ENCODE peak calls at places on chromosomes 6 and 20, in nine cellular contexts. Y is type B pancreatic cell, A is cardiac fibroblast, E is Peyer's patch, F is H9, R is heart left ventricle, Q is AG04450, J is nephron progenitor cell, C is fibroblast of the aortic adventitia. W is an unnamed sample.

GRCh38 chr6:123604067-123604466 is 32.7 kb downstream of the TRDN start:
- DNase-seq in Y (no peak), A (no peak), E (no peak), F (no peak), R (no peak), Q (no peak), J (no peak), C (no peak), W (no peak)

GRCh38 chr6:161168281-161168891 is 105.5 kb downstream of the AGPAT4 start:
- DNase-seq in Y (no peak), A (peak), E (no peak), F (peak), R (no peak), Q (peak), J (no peak), C (peak), W (no peak)

GRCh38 chr20:53142651-53143177 is 170.6 kb downstream of the TSHZ2 start:
- DNase-seq in Y (no peak), A (no peak), E (no peak), F (no peak), R (peak), Q (no peak), J (no peak), C (no peak), W (no peak)

GRCh38 chr6:44805239-44805849 is 417.8 kb downstream of the CDC5L start:
- DNase-seq in Y (no peak), A (peak), E (no peak), F (no peak), R (no peak), Q (peak), J (no peak), C (peak), W (no peak)

GRCh38 chr20:44450279-44450937 is 25.3 kb upstream of the TTPAL start:
- DNase-seq in Y (no peak), A (no peak), E (no peak), F (no peak), R (no peak), Q (no peak), J (no peak), C (no peak), W (no peak)

GRCh38 chr20:3758566-3758965 is 9.0 kb downstream of the ADISSP start:
- DNase-seq in Y (no peak), A (no peak), E (no peak), F (no peak), R (peak), Q (no peak), J (no peak), C (no peak), W (no peak)

GRCh38 chr6:127737009-127737486 is 160.1 kb downstream of the C6orf58 start:
- DNase-seq in Y (no peak), A (peak), E (peak), F (no peak), R (no peak), Q (peak), J (peak), C (peak), W (no peak)

GRCh38 chr20:12394786-12395185 is 477.1 kb downstream of the BTBD3 start:
- DNase-seq in Y (no peak), A (peak), E (no peak), F (peak), R (no peak), Q (no peak), J (no peak), C (peak), W (no peak)

GRCh38 chr20:39047417-39047985 is 85.4 kb downstream of the DHX35 start:
- DNase-seq in Y (no peak), A (no peak), E (no peak), F (no peak), R (no peak), Q (no peak), J (no peak), C (no peak), W (no peak)

GRCh38 chr6:26571592-26572296 is 25.0 kb upstream of the ABT1 start:
- DNase-seq in Y (no peak), A (peak), E (peak), F (peak), R (peak), Q (peak), J (peak), C (peak), W (no peak)

GRCh38 chr6:101779051-101779844 is 385.7 kb downstream of the GRIK2 start:
- DNase-seq in Y (no peak), A (peak), E (no peak), F (no peak), R (no peak), Q (no peak), J (no peak), C (peak), W (no peak)

GRCh38 chr6:21856096-21856825 is 262.7 kb downstream of the SOX4 start:
- DNase-seq in Y (no peak), A (peak), E (no peak), F (no peak), R (no peak), Q (peak), J (no peak), C (peak), W (no peak)

GRCh38 chr6:99019341-99019740 is 71.6 kb upstream of the FBXL4 start:
- DNase-seq in Y (no peak), A (no peak), E (no peak), F (no peak), R (no peak), Q (no peak), J (no peak), C (peak), W (no peak)

GRCh38 chr6:38720295-38720694 is 5.2 kb downstream of the DNAH8 start:
- DNase-seq in Y (no peak), A (peak), E (no peak), F (peak), R (no peak), Q (no peak), J (no peak), C (no peak), W (no peak)

GRCh38 chr6:3584611-3585010 is 127.8 kb upstream of the SLC22A23 start:
- DNase-seq in Y (no peak), A (peak), E (no peak), F (no peak), R (no peak), Q (no peak), J (no peak), C (peak), W (no peak)

GRCh38 chr6:57313009-57313408 is 4.4 kb upstream of the PRIM2 start:
- DNase-seq in Y (no peak), A (no peak), E (no peak), F (no peak), R (no peak), Q (no peak), J (no peak), C (peak), W (no peak)

GRCh38 chr6:160080097-160080496 is 41.5 kb upstream of the SLC22A1 start:
- DNase-seq in Y (no peak), A (no peak), E (no peak), F (no peak), R (no peak), Q (no peak), J (no peak), C (no peak), W (no peak)

GRCh38 chr6:161091972-161092701 is 100.6 kb downstream of the MAP3K4 start:
- DNase-seq in Y (no peak), A (no peak), E (no peak), F (no peak), R (no peak), Q (no peak), J (no peak), C (peak), W (no peak)

GRCh38 chr6:68025764-68026163 is 609.3 kb upstream of the ADGRB3 start:
- DNase-seq in Y (no peak), A (no peak), E (no peak), F (no peak), R (no peak), Q (no peak), J (no peak), C (no peak), W (no peak)

GRCh38 chr6:92810913-92811312 is 608.4 kb downstream of the EPHA7 start:
- DNase-seq in Y (no peak), A (peak), E (no peak), F (peak), R (no peak), Q (peak), J (peak), C (peak), W (peak)

GRCh38 chr6:31321820-31322219 is 35.2 kb downstream of the HLA-B start:
- DNase-seq in Y (no peak), A (no peak), E (no peak), F (peak), R (no peak), Q (no peak), J (no peak), C (no peak), W (no peak)

GRCh38 chr6:7260291-7261029 is 52.5 kb downstream of the SSR1 start:
- DNase-seq in Y (no peak), A (no peak), E (peak), F (no peak), R (no peak), Q (no peak), J (no peak), C (no peak), W (no peak)

GRCh38 chr6:111027219-111027618 is 45.4 kb downstream of the RPF2 start:
- DNase-seq in Y (no peak), A (no peak), E (no peak), F (no peak), R (no peak), Q (no peak), J (no peak), C (no peak), W (no peak)

GRCh38 chr20:50118203-50118602 is 5.3 kb upstream of the UBE2V1 start:
- DNase-seq in Y (no peak), A (no peak), E (no peak), F (no peak), R (no peak), Q (no peak), J (no peak), C (no peak), W (no peak)

GRCh38 chr20:20373046-20373706 is 5.3 kb downstream of the INSM1 start:
- DNase-seq in Y (no peak), A (peak), E (no peak), F (no peak), R (no peak), Q (no peak), J (no peak), C (peak), W (no peak)

GRCh38 chr6:25320459-25320858 is 41.3 kb downstream of the CARMIL1 start:
- DNase-seq in Y (no peak), A (no peak), E (no peak), F (no peak), R (no peak), Q (no peak), J (no peak), C (peak), W (no peak)

GRCh38 chr6:96235927-96236326 is 220.2 kb downstream of the FUT9 start:
- DNase-seq in Y (no peak), A (no peak), E (no peak), F (no peak), R (no peak), Q (no peak), J (no peak), C (no peak), W (no peak)

GRCh38 chr6:62746968-62747367 is 460.9 kb upstream of the KHDRBS2 start:
- DNase-seq in Y (no peak), A (no peak), E (no peak), F (no peak), R (no peak), Q (no peak), J (no peak), C (no peak), W (no peak)

GRCh38 chr6:87808005-87808757 is 106.1 kb upstream of the AKIRIN2 start:
- DNase-seq in Y (no peak), A (peak), E (no peak), F (no peak), R (no peak), Q (no peak), J (no peak), C (peak), W (no peak)

GRCh38 chr6:116033687-116034303 is 26.9 kb downstream of the FRK start:
- DNase-seq in Y (no peak), A (no peak), E (no peak), F (no peak), R (no peak), Q (no peak), J (no peak), C (no peak), W (no peak)

GRCh38 chr6:146290589-146290901 is 253.1 kb upstream of the RAB32 start:
- DNase-seq in Y (no peak), A (no peak), E (no peak), F (no peak), R (no peak), Q (no peak), J (no peak), C (no peak), W (no peak)

GRCh38 chr6:146292506-146292905 is 251.1 kb upstream of the RAB32 start:
- DNase-seq in Y (no peak), A (peak), E (no peak), F (no peak), R (no peak), Q (no peak), J (no peak), C (peak), W (no peak)

GRCh38 chr6:146297815-146298214 is 245.8 kb upstream of the RAB32 start:
- DNase-seq in Y (no peak), A (no peak), E (no peak), F (no peak), R (no peak), Q (no peak), J (no peak), C (no peak), W (no peak)

GRCh38 chr6:146300540-146300939 is 243.1 kb upstream of the RAB32 start:
- DNase-seq in Y (no peak), A (no peak), E (no peak), F (no peak), R (no peak), Q (no peak), J (no peak), C (no peak), W (no peak)

GRCh38 chr6:146295695-146296094 is 247.9 kb upstream of the RAB32 start:
- DNase-seq in Y (no peak), A (no peak), E (no peak), F (no peak), R (no peak), Q (no peak), J (no peak), C (no peak), W (no peak)
- TF ChIP-seq CTCF in Y (no peak), A (no peak), E (no peak), F (peak), R (no peak), Q (no peak), J (no peak), C (no peak), W (no peak)

GRCh38 chr6:34584694-34585093 is 28.6 kb upstream of the SPDEF start:
- DNase-seq in Y (no peak), A (no peak), E (peak), F (no peak), R (no peak), Q (no peak), J (no peak), C (no peak), W (no peak)

GRCh38 chr6:34585108-34585507 is 29.0 kb upstream of the SPDEF start:
- DNase-seq in Y (no peak), A (no peak), E (peak), F (no peak), R (no peak), Q (no peak), J (no peak), C (no peak), W (no peak)

GRCh38 chr6:34581561-34581920 is 25.4 kb upstream of the SPDEF start:
- DNase-seq in Y (no peak), A (no peak), E (no peak), F (no peak), R (no peak), Q (no peak), J (no peak), C (no peak), W (no peak)

GRCh38 chr6:34583861-34584604 is 27.9 kb upstream of the SPDEF start:
- DNase-seq in Y (no peak), A (no peak), E (peak), F (no peak), R (no peak), Q (no peak), J (no peak), C (no peak), W (no peak)

GRCh38 chr6:34583461-34583860 is 27.3 kb upstream of the SPDEF start:
- DNase-seq in Y (no peak), A (no peak), E (no peak), F (no peak), R (no peak), Q (no peak), J (no peak), C (no peak), W (no peak)
- TF ChIP-seq CTCF in Y (no peak), A (peak), E (peak), F (no peak), R (no peak), Q (peak), J (no peak), C (peak), W (no peak)

DNA sequence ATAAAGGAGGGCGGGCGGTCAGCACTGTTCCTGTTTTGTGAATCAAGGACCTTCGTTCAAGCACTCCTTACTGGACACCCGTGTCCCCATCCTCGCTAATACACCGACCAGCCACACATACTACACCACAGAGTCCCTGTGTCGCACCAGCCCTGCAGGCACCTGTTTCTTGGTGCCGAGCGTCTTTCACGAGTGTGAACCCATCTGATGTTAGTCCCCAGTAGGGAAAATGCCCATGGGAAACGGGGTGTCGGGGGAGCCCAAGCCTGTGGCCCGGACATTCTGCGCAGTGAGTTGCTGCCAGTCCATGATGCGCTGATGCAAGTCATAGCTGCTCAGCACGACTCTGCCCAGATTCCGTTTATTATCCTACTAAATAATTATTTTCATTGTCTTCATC is 74.7 kb downstream of the TTLL2 start:
- DNase-seq in Y (peak), A (no peak), E (no peak), F (no peak), R (no peak), Q (no peak), J (no peak), C (no peak), W (no peak)
- TF ChIP-seq CTCF in Y (no peak), A (no peak), E (no peak), F (no peak), R (no peak), Q (no peak), J (no peak), C (no peak), W (no peak)

GRCh38 chr20:47464380-47465101 is 37.1 kb upstream of the NCOA3 start:
- DNase-seq in Y (no peak), A (peak), E (peak), F (no peak), R (peak), Q (peak), J (no peak), C (peak), W (no peak)
- TF ChIP-seq CTCF in Y (peak), A (peak), E (peak), F (peak), R (peak), Q (peak), J (no peak), C (peak), W (peak)

GRCh38 chr20:48329676-48330644 is 497.8 kb downstream of the PREX1 start:
- DNase-seq in Y (no peak), A (peak), E (no peak), F (peak), R (no peak), Q (no peak), J (peak), C (peak), W (no peak)
- TF ChIP-seq CTCF in Y (peak), A (peak), E (no peak), F (peak), R (no peak), Q (peak), J (peak), C (no peak), W (no peak)

GRCh38 chr20:45971675-45972499 is at the start of gene ZNF335:
- DNase-seq in Y (peak), A (peak), E (peak), F (peak), R (peak), Q (peak), J (peak), C (peak), W (peak)
- TF ChIP-seq CTCF in Y (peak), A (peak), E (peak), F (no peak), R (peak), Q (peak), J (no peak), C (peak), W (peak)

DNA sequence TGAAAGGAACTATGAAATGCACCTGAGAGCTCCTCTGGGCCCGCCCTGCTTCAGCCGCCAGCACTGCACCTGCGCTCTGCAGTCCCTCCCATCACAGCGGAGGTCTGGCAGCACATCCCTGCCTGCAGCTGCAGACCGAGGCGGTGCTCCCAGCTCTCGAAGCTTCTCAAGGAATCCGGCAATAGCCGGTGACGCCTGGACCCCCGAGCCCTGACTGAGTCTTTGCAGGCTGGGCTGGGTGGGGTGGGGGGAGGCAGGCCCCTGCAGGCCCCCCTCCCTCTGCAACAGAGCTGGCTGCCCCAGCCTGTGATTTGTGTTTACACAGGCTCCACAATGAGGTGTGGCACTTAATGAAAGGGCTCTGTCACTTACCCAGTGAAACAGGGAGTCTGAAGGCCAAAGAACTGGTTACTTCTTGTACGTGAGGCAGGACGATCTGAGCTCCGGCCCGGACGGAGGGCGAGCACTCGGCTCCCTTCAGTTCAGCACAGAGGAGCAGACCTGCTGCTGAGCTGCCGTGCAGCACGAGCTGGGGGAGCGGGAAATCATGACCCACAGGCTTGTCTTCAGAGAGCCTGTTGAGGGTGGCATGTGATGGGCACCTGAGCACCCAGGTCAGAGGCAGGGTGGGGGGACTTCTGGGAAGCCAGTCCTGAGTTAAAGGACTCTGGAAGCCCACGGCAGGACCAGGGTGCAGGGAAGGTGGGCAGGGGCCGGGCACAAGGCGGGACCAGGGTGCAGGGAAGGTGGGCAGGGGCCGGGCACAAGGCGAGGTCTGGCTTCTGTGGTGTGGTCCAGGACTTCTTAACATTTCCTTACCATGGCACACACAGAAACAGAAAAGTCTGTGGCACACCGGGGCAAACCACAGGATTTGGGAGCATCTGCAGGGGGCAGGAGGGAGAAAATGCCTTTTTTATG is 192.3 kb upstream of the THBS2 start:
- DNase-seq in Y (no peak), A (no peak), E (no peak), F (no peak), R (no peak), Q (no peak), J (no peak), C (no peak), W (no peak)
- TF ChIP-seq CTCF in Y (no peak), A (no peak), E (no peak), F (no peak), R (no peak), Q (no peak), J (no peak), C (no peak), W (no peak)

GRCh38 chr6:13359287-13359686 is 30.9 kb upstream of the TBC1D7 start:
- DNase-seq in Y (no peak), A (no peak), E (no peak), F (no peak), R (no peak), Q (no peak), J (no peak), C (no peak), W (no peak)

GRCh38 chr6:13360671-13361540 is 32.6 kb upstream of the TBC1D7 start:
- DNase-seq in Y (no peak), A (peak), E (no peak), F (no peak), R (peak), Q (no peak), J (no peak), C (peak), W (no peak)

GRCh38 chr6:13357551-13358075 is 29.3 kb upstream of the TBC1D7 start:
- DNase-seq in Y (no peak), A (peak), E (no peak), F (peak), R (peak), Q (peak), J (no peak), C (peak), W (no peak)

GRCh38 chr6:13355969-13356368 is 27.6 kb upstream of the TBC1D7 start:
- DNase-seq in Y (no peak), A (no peak), E (no peak), F (no peak), R (no peak), Q (no peak), J (no peak), C (no peak), W (no peak)

DNA sequence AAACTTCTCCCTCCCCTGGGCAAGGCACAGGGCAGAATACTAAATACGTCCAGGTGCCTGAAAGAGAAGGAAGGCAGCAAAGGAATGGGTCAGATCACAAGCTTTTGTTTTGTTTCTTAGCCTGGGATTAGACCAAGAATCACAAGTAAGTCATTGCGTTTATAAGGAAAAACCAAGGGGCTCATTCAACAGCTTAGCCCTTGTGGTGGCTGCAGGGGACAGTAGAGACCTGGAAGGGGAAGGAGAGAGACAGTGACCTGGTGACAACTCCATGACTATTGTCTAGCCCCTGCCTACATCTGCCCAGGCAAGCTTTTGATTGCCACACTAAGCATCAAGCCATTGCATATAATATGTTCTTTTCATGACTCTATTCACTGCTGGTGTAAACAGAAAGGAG is 30.1 kb upstream of the TBC1D7 start:
- DNase-seq in Y (no peak), A (no peak), E (no peak), F (no peak), R (no peak), Q (no peak), J (no peak), C (no peak), W (no peak)
- TF ChIP-seq CTCF in Y (no peak), A (no peak), E (no peak), F (no peak), R (no peak), Q (no peak), J (no peak), C (no peak), W (no peak)